ENCODE peak calls at places on chromosome 5, in nine cellular contexts. R is nucleus accumbens, U is foreskin fibroblast, K is dermis blood vessel endothelial cell, D is amygdala, E is sigmoid colon, N is T-helper 9 cell, C is left lung, F is smooth muscle cell of the brain vasculature. J is an unnamed sample.

GRCh38 chr5:38515648-38516047 is 40.8 kb downstream of the LIFR start:
- DNase-seq in D (no peak), N (no peak), E (no peak), F (peak; percentile 12), R (no peak), C (no peak), U (no peak), K (peak; percentile 52), J (no peak)

GRCh38 chr5:139335811-139336210 is 5.8 kb upstream of the PAIP2 start:
- DNase-seq in K (no peak), E (no peak), C (no peak), F (no peak), U (no peak), R (no peak), N (no peak), D (no peak), J (no peak)

GRCh38 chr5:133831506-133832224 is 136.8 kb downstream of the C5orf15 start:
- DNase-seq in N (no peak), R (no peak), F (no peak), E (no peak), C (no peak), K (peak; percentile 69), D (no peak), U (peak; percentile 34), J (peak; percentile 12)

GRCh38 chr5:83368835-83369234 is 102.7 kb upstream of the VCAN start:
- DNase-seq in C (no peak), D (no peak), U (no peak), R (no peak), N (no peak), F (no peak), K (no peak), E (no peak), J (no peak)

GRCh38 chr5:39424751-39425524 is at the start of gene DAB2:
- DNase-seq in R (peak; percentile 45), D (no peak), E (peak; percentile 92), C (peak; percentile 92), K (peak; percentile 97), N (peak; percentile 18), F (peak; percentile 88), U (peak; percentile 96), J (peak; percentile 95)

GRCh38 chr5:154397652-154398406 is 48.0 kb upstream of the SAP30L start:
- DNase-seq in C (no peak), D (no peak), F (no peak), N (no peak), R (no peak), U (no peak), E (no peak), K (peak; percentile 65), J (no peak)

GRCh38 chr5:120552638-120553037 is 88.5 kb downstream of the PRR16 start:
- DNase-seq in F (no peak), R (no peak), D (no peak), U (no peak), N (no peak), K (no peak), C (no peak), E (no peak), J (no peak)

GRCh38 chr5:43073597-43074546 is 33.8 kb upstream of the ANXA2R start:
- DNase-seq in N (peak; percentile 23), C (no peak), K (peak; percentile 56), R (no peak), E (no peak), F (no peak), D (no peak), U (no peak), J (no peak)

GRCh38 chr5:107104774-107105050 is 566.0 kb downstream of the EFNA5 start:
- DNase-seq in R (no peak), F (no peak), E (no peak), U (no peak), D (no peak), K (peak; percentile 30), N (no peak), C (no peak), J (no peak)

GRCh38 chr5:136686192-136686872 is 321.0 kb upstream of the TRPC7 start:
- DNase-seq in R (no peak), N (no peak), D (no peak), F (no peak), U (peak; percentile 34), E (no peak), K (peak; percentile 69), C (no peak), J (no peak)

GRCh38 chr5:2491846-2492245 is 259.6 kb downstream of the IRX2 start:
- DNase-seq in K (no peak), D (no peak), F (no peak), C (no peak), R (no peak), E (no peak), N (no peak), U (no peak), J (no peak)

GRCh38 chr5:72845889-72846288 is 29.4 kb downstream of the TNPO1 start:
- DNase-seq in K (no peak), N (no peak), R (no peak), F (no peak), E (no peak), C (no peak), D (no peak), U (no peak), J (no peak)

GRCh38 chr5:135832941-135833340 is 1.5 kb upstream of the SLC25A48 start:
- DNase-seq in C (no peak), K (no peak), U (no peak), F (no peak), R (no peak), D (no peak), E (no peak), N (no peak), J (no peak)

GRCh38 chr5:38347040-38347763 is 88.8 kb downstream of the EGFLAM start:
- DNase-seq in U (no peak), K (no peak), R (no peak), D (no peak), E (no peak), N (no peak), F (no peak), C (no peak), J (no peak)

GRCh38 chr5:149452007-149452664 is 73.0 kb upstream of the IL17B start:
- DNase-seq in E (peak; percentile 77), N (no peak), R (no peak), F (no peak), D (no peak), U (no peak), K (peak; percentile 93), C (peak; percentile 71), J (no peak)

GRCh38 chr5:15026011-15026481 is 154.5 kb upstream of the ANKH start:
- DNase-seq in U (no peak), F (no peak), K (no peak), R (no peak), E (no peak), D (no peak), C (no peak), N (no peak), J (no peak)

GRCh38 chr5:2523180-2523579 is 228.3 kb downstream of the IRX2 start:
- DNase-seq in E (no peak), F (no peak), R (no peak), N (no peak), D (no peak), C (no peak), K (no peak), U (no peak), J (no peak)

GRCh38 chr5:168464641-168465040 is 21.6 kb upstream of the RARS1 start:
- DNase-seq in F (no peak), C (no peak), E (no peak), U (no peak), R (no peak), D (no peak), K (no peak), N (no peak), J (no peak)

GRCh38 chr5:76403963-76404693 is 1.0 kb downstream of the IQGAP2 start:
- DNase-seq in R (no peak), F (no peak), U (no peak), K (no peak), D (no peak), E (peak; percentile 67), C (peak; percentile 50), N (peak; percentile 62), J (peak; percentile 80)

GRCh38 chr5:154461531-154461930 is 15.7 kb downstream of the SAP30L start:
- DNase-seq in F (no peak), E (no peak), D (no peak), R (no peak), U (no peak), C (no peak), K (peak; percentile 35), N (no peak), J (no peak)

GRCh38 chr5:53219174-53219573 is 109.6 kb upstream of the MOCS2 start:
- DNase-seq in R (no peak), E (no peak), U (no peak), C (no peak), N (no peak), F (no peak), D (no peak), K (no peak), J (no peak)

GRCh38 chr5:165202144-165202910 is 1696.9 kb downstream of the MAT2B start:
- DNase-seq in D (no peak), E (no peak), U (no peak), K (no peak), N (no peak), R (no peak), C (no peak), F (no peak), J (no peak)

GRCh38 chr5:116554764-116555163 is 19.9 kb downstream of the SEMA6A start:
- DNase-seq in D (no peak), R (no peak), N (no peak), C (no peak), U (no peak), K (no peak), F (no peak), E (no peak), J (no peak)

J was measured in kidney.